ENCODE peak calls at places on chromosomes 3 and 15, in six cellular contexts. N is H9, I is neuronal stem cell, V is mesendoderm, T is IMR-90, D is H1. F is an unnamed sample.

GRCh38 chr3:114442251-114442650 is 148.4 kb downstream of the TIGIT start:
- DNase-seq in N (no peak), I (no peak), V (no peak), T (peak), D (no peak), F (peak)

GRCh38 chr3:47117803-47118364 is 46.0 kb downstream of the SETD2 start:
- DNase-seq in N (no peak), I (no peak), V (no peak), T (no peak), D (no peak), F (no peak)

GRCh38 chr15:70093481-70094309 is 4.0 kb downstream of the TLE3 start:
- DNase-seq in N (peak), I (no peak), V (peak), T (no peak), D (no peak), F (peak)

GRCh38 chr3:111596328-111596727 is 1.2 kb upstream of the ZBED2 start:
- DNase-seq in N (no peak), I (no peak), V (no peak), T (peak), D (no peak), F (no peak)

GRCh38 chr3:107683447-107683846 is 160.7 kb downstream of the BBX start:
- DNase-seq in N (no peak), I (no peak), V (no peak), T (peak), D (no peak), F (peak)

GRCh38 chr3:141894524-141895176 is 18.2 kb downstream of the ATP1B3 start:
- DNase-seq in N (no peak), I (no peak), V (no peak), T (peak), D (no peak), F (peak)

GRCh38 chr3:58333206-58334012 is 717 bp downstream of the PXK start:
- DNase-seq in N (peak), I (peak), V (peak), T (no peak), D (peak), F (no peak)

GRCh38 chr3:128415773-128416577 is 50.7 kb downstream of the DNAJB8 start:
- DNase-seq in N (no peak), I (no peak), V (no peak), T (no peak), D (no peak), F (no peak)

GRCh38 chr3:142987080-142987700 is 14.2 kb upstream of the U2SURP start:
- DNase-seq in N (no peak), I (no peak), V (peak), T (peak), D (no peak), F (peak)

GRCh38 chr15:51267714-51268105 is 70.7 kb downstream of the CYP19A1 start:
- DNase-seq in N (peak), I (no peak), V (peak), T (no peak), D (peak), F (no peak)

GRCh38 chr3:140736863-140737460 is 59.1 kb downstream of the TRIM42 start:
- DNase-seq in N (peak), I (peak), V (peak), T (no peak), D (peak), F (peak)

GRCh38 chr15:90539789-90540188 is 10.1 kb downstream of the CRTC3 start:
- DNase-seq in N (no peak), I (no peak), V (no peak), T (no peak), D (no peak), F (no peak)

DNA sequence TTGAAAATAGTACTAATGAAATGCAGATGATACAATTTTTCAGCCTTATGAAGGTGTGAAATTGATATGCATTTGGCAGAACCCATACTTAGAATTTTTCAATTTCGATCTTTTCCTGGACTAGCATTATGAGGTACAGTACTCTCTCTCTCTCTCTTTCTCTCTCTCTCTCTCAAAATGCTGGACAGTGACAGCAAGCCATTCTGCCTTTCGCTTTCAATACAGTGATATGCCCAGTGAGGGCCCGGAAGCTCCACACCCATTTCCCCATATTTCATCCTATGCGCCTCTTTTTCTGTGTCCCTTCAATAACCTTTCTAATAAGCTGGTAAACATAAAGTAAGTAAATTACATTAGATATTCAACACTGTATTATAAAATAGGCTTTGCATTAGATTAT is 595.0 kb upstream of the UBE2E2 start:
- DNase-seq in N (no peak), I (no peak), V (no peak), T (no peak), D (no peak), F (no peak)
- H2BK15ac ChIP-seq in N (no peak), I (no peak), V (no peak), T (no peak), D (no peak), F (no peak)

GRCh38 chr15:38084289-38084688 is 149.8 kb downstream of the TMCO5A start:
- DNase-seq in N (no peak), I (no peak), V (no peak), T (peak), D (no peak), F (peak)
- H3K4me2 ChIP-seq in N (no peak), I (no peak), V (no peak), T (no peak), D (no peak), F (no peak)

GRCh38 chr15:101487060-101487459 is 2.4 kb downstream of the PCSK6 start:
- DNase-seq in N (no peak), I (no peak), V (no peak), T (no peak), D (no peak), F (no peak)
- H3K9ac ChIP-seq in N (no peak), I (no peak), V (no peak), T (no peak), D (no peak), F (no peak)

DNA sequence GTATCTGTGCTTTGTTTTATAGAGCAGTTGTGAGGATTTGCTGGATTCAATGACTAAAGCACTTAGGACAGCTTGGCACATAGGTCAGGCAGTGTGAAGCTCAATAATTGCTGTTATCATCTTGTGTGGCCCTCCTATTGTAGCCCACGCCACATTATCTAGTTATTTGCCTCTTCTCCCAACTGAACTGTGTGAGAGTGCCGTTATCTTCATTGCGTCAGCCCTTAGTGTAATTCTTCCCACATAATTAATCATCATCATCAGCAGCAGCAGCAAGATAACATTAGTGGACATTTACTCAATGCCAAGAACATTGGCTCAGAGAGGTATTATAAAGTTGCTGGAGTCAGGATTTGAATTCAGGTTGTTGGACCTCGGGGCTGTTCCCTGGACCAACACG is 254.1 kb downstream of the CACNA2D3 start:
- DNase-seq in N (no peak), I (no peak), V (no peak), T (no peak), D (no peak), F (no peak)
- H2BK15ac ChIP-seq in N (no peak), I (no peak), V (no peak), T (no peak), D (no peak), F (no peak)

GRCh38 chr3:157531301-157531660 is 28.1 kb upstream of the VEPH1 start:
- DNase-seq in N (no peak), I (no peak), V (no peak), T (peak), D (no peak), F (no peak)
- H3K4me2 ChIP-seq in N (no peak), I (no peak), V (no peak), T (peak), D (no peak), F (no peak)

DNA sequence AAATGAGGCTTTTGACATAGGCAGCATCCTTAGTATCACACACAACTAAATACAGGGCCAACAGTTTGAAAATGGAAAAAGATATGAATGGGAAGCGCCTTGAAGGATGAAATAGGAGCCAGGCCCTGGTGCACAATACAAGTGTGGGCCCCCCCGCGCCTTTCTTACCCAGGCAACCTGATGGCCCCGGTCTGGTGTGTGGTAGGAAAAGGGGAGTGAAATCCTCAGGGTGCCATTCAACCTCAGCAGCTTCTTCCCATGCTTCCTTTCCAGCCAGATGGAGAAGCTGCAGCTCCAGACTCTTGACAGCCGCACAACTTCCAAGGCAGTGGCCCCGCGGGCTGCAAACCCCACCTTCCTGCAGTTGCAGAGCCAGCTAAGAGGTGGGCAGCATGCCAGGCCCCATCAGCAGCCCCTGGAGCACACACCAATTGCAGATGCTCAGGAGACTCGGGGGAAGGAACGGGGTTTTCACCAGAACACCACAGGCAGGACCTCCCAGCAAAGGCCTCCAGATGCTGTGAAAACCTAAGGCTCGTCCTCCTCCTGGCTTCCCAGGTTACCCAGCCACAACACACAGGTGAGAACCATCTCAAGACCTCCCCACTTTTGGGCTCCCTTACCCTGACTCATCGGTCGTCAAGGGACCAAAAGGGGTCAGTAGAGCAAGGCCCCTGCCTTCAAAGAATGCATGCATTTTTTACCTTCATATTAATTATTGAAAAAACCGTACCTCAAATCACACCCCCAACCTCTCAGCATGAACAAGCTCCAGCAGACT is 101.6 kb downstream of the CPN2 start:
- DNase-seq in N (no peak), I (no peak), V (no peak), T (no peak), D (peak), F (no peak)
- H3K9ac ChIP-seq in N (no peak), I (no peak), V (no peak), T (no peak), D (no peak), F (no peak)

DNA sequence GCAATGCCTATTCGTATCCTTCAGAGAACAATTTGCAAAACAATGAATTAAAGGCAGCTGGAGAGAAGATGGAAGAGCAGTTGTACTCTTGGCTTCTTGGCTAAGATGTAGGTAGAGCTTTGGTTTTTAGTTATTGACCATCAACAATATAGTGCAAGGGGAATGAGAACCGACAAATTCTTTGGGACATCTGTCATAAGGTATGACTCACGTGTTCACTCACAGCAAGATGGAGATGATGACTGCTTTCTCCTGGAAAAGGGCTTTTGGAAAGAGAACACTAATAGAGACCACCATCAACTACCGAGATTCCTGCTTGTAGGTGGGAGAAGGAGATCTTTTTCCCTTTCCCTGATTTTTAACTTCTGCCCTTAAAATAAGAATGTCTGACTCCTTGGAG is 234.9 kb downstream of the NTRK3 start:
- DNase-seq in N (no peak), I (no peak), V (no peak), T (no peak), D (no peak), F (no peak)
- H2BK15ac ChIP-seq in N (no peak), I (no peak), V (no peak), T (no peak), D (no peak), F (no peak)